ENCODE peak calls at places on chromosomes 3 and 15, in ten cellular contexts. One of them, this sample, is unnamed.

GRCh38 chr3:36219398-36219797 is 160.9 kb upstream of the STAC start:
- DNase-seq in mucosa of gallbladder: no peak
- DNase-seq in AG09309: peak
- DNase-seq in activated CD8-positive, alpha-beta memory T cell treated with anti-CD3 and anti-CD28 coated beads for 1 hour: no peak
- DNase-seq in Calu3: no peak
- DNase-seq in T-helper 2 cell: no peak
- DNase-seq in Caki2: peak
- DNase-seq in stimulated activated naive CD8-positive, alpha-beta T cell treated with anti-CD3 and anti-CD28 coated beads, Interleukin-15, Interleukin-2, amounts not matched to agents 100 U/mL and 50 U/mL, for 24 hours: no peak
- DNase-seq in IMR-90: peak
- DNase-seq in astrocyte of the spinal cord: peak
- DNase-seq in this sample: no peak

GRCh38 chr3:125035217-125035616 is 20.6 kb downstream of the HEG1 start:
- DNase-seq in mucosa of gallbladder: no peak
- DNase-seq in AG09309: no peak
- DNase-seq in activated CD8-positive, alpha-beta memory T cell treated with anti-CD3 and anti-CD28 coated beads for 1 hour: no peak
- DNase-seq in Calu3: no peak
- DNase-seq in T-helper 2 cell: no peak
- DNase-seq in Caki2: no peak
- DNase-seq in stimulated activated naive CD8-positive, alpha-beta T cell treated with anti-CD3 and anti-CD28 coated beads, Interleukin-15, Interleukin-2, amounts not matched to agents 100 U/mL and 50 U/mL, for 24 hours: no peak
- DNase-seq in IMR-90: no peak
- DNase-seq in astrocyte of the spinal cord: no peak
- DNase-seq in this sample: no peak

GRCh38 chr15:82680200-82681102 is 29.2 kb downstream of the AP3B2 start:
- DNase-seq in mucosa of gallbladder: peak
- DNase-seq in AG09309: no peak
- DNase-seq in activated CD8-positive, alpha-beta memory T cell treated with anti-CD3 and anti-CD28 coated beads for 1 hour: peak
- DNase-seq in Calu3: peak
- DNase-seq in T-helper 2 cell: peak
- DNase-seq in Caki2: peak
- DNase-seq in stimulated activated naive CD8-positive, alpha-beta T cell treated with anti-CD3 and anti-CD28 coated beads, Interleukin-15, Interleukin-2, amounts not matched to agents 100 U/mL and 50 U/mL, for 24 hours: peak
- DNase-seq in IMR-90: no peak
- DNase-seq in astrocyte of the spinal cord: no peak
- DNase-seq in this sample: peak

GRCh38 chr3:38247366-38248035 is 18.1 kb upstream of the SLC22A13 start:
- DNase-seq in mucosa of gallbladder: no peak
- DNase-seq in AG09309: peak
- DNase-seq in activated CD8-positive, alpha-beta memory T cell treated with anti-CD3 and anti-CD28 coated beads for 1 hour: no peak
- DNase-seq in Calu3: peak
- DNase-seq in T-helper 2 cell: no peak
- DNase-seq in Caki2: peak
- DNase-seq in stimulated activated naive CD8-positive, alpha-beta T cell treated with anti-CD3 and anti-CD28 coated beads, Interleukin-15, Interleukin-2, amounts not matched to agents 100 U/mL and 50 U/mL, for 24 hours: no peak
- DNase-seq in IMR-90: peak
- DNase-seq in astrocyte of the spinal cord: peak
- DNase-seq in this sample: no peak

GRCh38 chr3:196486263-196486662 is 17.3 kb downstream of the RNF168 start:
- DNase-seq in mucosa of gallbladder: no peak
- DNase-seq in AG09309: no peak
- DNase-seq in activated CD8-positive, alpha-beta memory T cell treated with anti-CD3 and anti-CD28 coated beads for 1 hour: no peak
- DNase-seq in Calu3: peak
- DNase-seq in T-helper 2 cell: no peak
- DNase-seq in Caki2: no peak
- DNase-seq in stimulated activated naive CD8-positive, alpha-beta T cell treated with anti-CD3 and anti-CD28 coated beads, Interleukin-15, Interleukin-2, amounts not matched to agents 100 U/mL and 50 U/mL, for 24 hours: peak
- DNase-seq in IMR-90: no peak
- DNase-seq in astrocyte of the spinal cord: no peak
- DNase-seq in this sample: peak

GRCh38 chr3:13214847-13215472 is 141.7 kb upstream of the IQSEC1 start:
- DNase-seq in mucosa of gallbladder: no peak
- DNase-seq in AG09309: no peak
- DNase-seq in activated CD8-positive, alpha-beta memory T cell treated with anti-CD3 and anti-CD28 coated beads for 1 hour: no peak
- DNase-seq in Calu3: no peak
- DNase-seq in T-helper 2 cell: no peak
- DNase-seq in Caki2: peak
- DNase-seq in stimulated activated naive CD8-positive, alpha-beta T cell treated with anti-CD3 and anti-CD28 coated beads, Interleukin-15, Interleukin-2, amounts not matched to agents 100 U/mL and 50 U/mL, for 24 hours: no peak
- DNase-seq in IMR-90: no peak
- DNase-seq in astrocyte of the spinal cord: no peak
- DNase-seq in this sample: no peak

GRCh38 chr15:64883997-64884511 is 27.6 kb upstream of the ANKDD1A start:
- DNase-seq in mucosa of gallbladder: peak
- DNase-seq in AG09309: no peak
- DNase-seq in activated CD8-positive, alpha-beta memory T cell treated with anti-CD3 and anti-CD28 coated beads for 1 hour: peak
- DNase-seq in Calu3: peak
- DNase-seq in T-helper 2 cell: peak
- DNase-seq in Caki2: peak
- DNase-seq in stimulated activated naive CD8-positive, alpha-beta T cell treated with anti-CD3 and anti-CD28 coated beads, Interleukin-15, Interleukin-2, amounts not matched to agents 100 U/mL and 50 U/mL, for 24 hours: peak
- DNase-seq in IMR-90: peak
- DNase-seq in astrocyte of the spinal cord: peak
- DNase-seq in this sample: peak

GRCh38 chr3:132343018-132343612 is 25.9 kb downstream of the ACP3 start:
- DNase-seq in mucosa of gallbladder: peak
- DNase-seq in AG09309: peak
- DNase-seq in activated CD8-positive, alpha-beta memory T cell treated with anti-CD3 and anti-CD28 coated beads for 1 hour: no peak
- DNase-seq in Calu3: peak
- DNase-seq in T-helper 2 cell: no peak
- DNase-seq in Caki2: peak
- DNase-seq in stimulated activated naive CD8-positive, alpha-beta T cell treated with anti-CD3 and anti-CD28 coated beads, Interleukin-15, Interleukin-2, amounts not matched to agents 100 U/mL and 50 U/mL, for 24 hours: peak
- DNase-seq in IMR-90: peak
- DNase-seq in astrocyte of the spinal cord: peak
- DNase-seq in this sample: peak

GRCh38 chr15:95770191-95770590 is 560.3 kb upstream of the NR2F2 start:
- DNase-seq in mucosa of gallbladder: no peak
- DNase-seq in AG09309: no peak
- DNase-seq in activated CD8-positive, alpha-beta memory T cell treated with anti-CD3 and anti-CD28 coated beads for 1 hour: no peak
- DNase-seq in Calu3: peak
- DNase-seq in T-helper 2 cell: no peak
- DNase-seq in Caki2: peak
- DNase-seq in stimulated activated naive CD8-positive, alpha-beta T cell treated with anti-CD3 and anti-CD28 coated beads, Interleukin-15, Interleukin-2, amounts not matched to agents 100 U/mL and 50 U/mL, for 24 hours: no peak
- DNase-seq in IMR-90: peak
- DNase-seq in astrocyte of the spinal cord: peak
- DNase-seq in this sample: no peak

GRCh38 chr3:27667751-27668150 is 54.4 kb downstream of the EOMES start:
- DNase-seq in mucosa of gallbladder: no peak
- DNase-seq in AG09309: no peak
- DNase-seq in activated CD8-positive, alpha-beta memory T cell treated with anti-CD3 and anti-CD28 coated beads for 1 hour: no peak
- DNase-seq in Calu3: no peak
- DNase-seq in T-helper 2 cell: no peak
- DNase-seq in Caki2: no peak
- DNase-seq in stimulated activated naive CD8-positive, alpha-beta T cell treated with anti-CD3 and anti-CD28 coated beads, Interleukin-15, Interleukin-2, amounts not matched to agents 100 U/mL and 50 U/mL, for 24 hours: no peak
- DNase-seq in IMR-90: no peak
- DNase-seq in astrocyte of the spinal cord: no peak
- DNase-seq in this sample: no peak

GRCh38 chr15:92576597-92577200 is 78.9 kb downstream of the FAM174B start:
- DNase-seq in mucosa of gallbladder: no peak
- DNase-seq in AG09309: no peak
- DNase-seq in activated CD8-positive, alpha-beta memory T cell treated with anti-CD3 and anti-CD28 coated beads for 1 hour: no peak
- DNase-seq in Calu3: no peak
- DNase-seq in T-helper 2 cell: no peak
- DNase-seq in Caki2: no peak
- DNase-seq in stimulated activated naive CD8-positive, alpha-beta T cell treated with anti-CD3 and anti-CD28 coated beads, Interleukin-15, Interleukin-2, amounts not matched to agents 100 U/mL and 50 U/mL, for 24 hours: no peak
- DNase-seq in IMR-90: no peak
- DNase-seq in astrocyte of the spinal cord: no peak
- DNase-seq in this sample: no peak

GRCh38 chr15:80059786-80060489 is 462 bp downstream of the ZFAND6 start:
- DNase-seq in mucosa of gallbladder: peak
- DNase-seq in AG09309: no peak
- DNase-seq in activated CD8-positive, alpha-beta memory T cell treated with anti-CD3 and anti-CD28 coated beads for 1 hour: peak
- DNase-seq in Calu3: peak
- DNase-seq in T-helper 2 cell: peak
- DNase-seq in Caki2: peak
- DNase-seq in stimulated activated naive CD8-positive, alpha-beta T cell treated with anti-CD3 and anti-CD28 coated beads, Interleukin-15, Interleukin-2, amounts not matched to agents 100 U/mL and 50 U/mL, for 24 hours: peak
- DNase-seq in IMR-90: peak
- DNase-seq in astrocyte of the spinal cord: no peak
- DNase-seq in this sample: no peak

GRCh38 chr3:39150803-39151631 is 2.4 kb downstream of the CSRNP1 start:
- DNase-seq in mucosa of gallbladder: peak
- DNase-seq in AG09309: peak
- DNase-seq in activated CD8-positive, alpha-beta memory T cell treated with anti-CD3 and anti-CD28 coated beads for 1 hour: no peak
- DNase-seq in Calu3: peak
- DNase-seq in T-helper 2 cell: no peak
- DNase-seq in Caki2: peak
- DNase-seq in stimulated activated naive CD8-positive, alpha-beta T cell treated with anti-CD3 and anti-CD28 coated beads, Interleukin-15, Interleukin-2, amounts not matched to agents 100 U/mL and 50 U/mL, for 24 hours: peak
- DNase-seq in IMR-90: peak
- DNase-seq in astrocyte of the spinal cord: peak
- DNase-seq in this sample: peak

GRCh38 chr3:41318520-41318919 is 119.2 kb downstream of the CTNNB1 start:
- DNase-seq in mucosa of gallbladder: peak
- DNase-seq in AG09309: no peak
- DNase-seq in activated CD8-positive, alpha-beta memory T cell treated with anti-CD3 and anti-CD28 coated beads for 1 hour: no peak
- DNase-seq in Calu3: peak
- DNase-seq in T-helper 2 cell: no peak
- DNase-seq in Caki2: peak
- DNase-seq in stimulated activated naive CD8-positive, alpha-beta T cell treated with anti-CD3 and anti-CD28 coated beads, Interleukin-15, Interleukin-2, amounts not matched to agents 100 U/mL and 50 U/mL, for 24 hours: no peak
- DNase-seq in IMR-90: peak
- DNase-seq in astrocyte of the spinal cord: peak
- DNase-seq in this sample: no peak

GRCh38 chr15:73941044-73941443 is 14.8 kb downstream of the LOXL1 start:
- DNase-seq in mucosa of gallbladder: no peak
- DNase-seq in AG09309: peak
- DNase-seq in activated CD8-positive, alpha-beta memory T cell treated with anti-CD3 and anti-CD28 coated beads for 1 hour: no peak
- DNase-seq in Calu3: no peak
- DNase-seq in T-helper 2 cell: no peak
- DNase-seq in Caki2: no peak
- DNase-seq in stimulated activated naive CD8-positive, alpha-beta T cell treated with anti-CD3 and anti-CD28 coated beads, Interleukin-15, Interleukin-2, amounts not matched to agents 100 U/mL and 50 U/mL, for 24 hours: no peak
- DNase-seq in IMR-90: peak
- DNase-seq in astrocyte of the spinal cord: peak
- DNase-seq in this sample: no peak

GRCh38 chr3:189317911-189318310 is 146.1 kb downstream of the TPRG1 start:
- DNase-seq in mucosa of gallbladder: no peak
- DNase-seq in AG09309: no peak
- DNase-seq in activated CD8-positive, alpha-beta memory T cell treated with anti-CD3 and anti-CD28 coated beads for 1 hour: no peak
- DNase-seq in Calu3: no peak
- DNase-seq in T-helper 2 cell: no peak
- DNase-seq in Caki2: no peak
- DNase-seq in stimulated activated naive CD8-positive, alpha-beta T cell treated with anti-CD3 and anti-CD28 coated beads, Interleukin-15, Interleukin-2, amounts not matched to agents 100 U/mL and 50 U/mL, for 24 hours: no peak
- DNase-seq in IMR-90: no peak
- DNase-seq in astrocyte of the spinal cord: no peak
- DNase-seq in this sample: no peak

GRCh38 chr3:177062052-177062732 is 135.1 kb downstream of the TBL1XR1 start:
- DNase-seq in mucosa of gallbladder: no peak
- DNase-seq in AG09309: no peak
- DNase-seq in activated CD8-positive, alpha-beta memory T cell treated with anti-CD3 and anti-CD28 coated beads for 1 hour: no peak
- DNase-seq in Calu3: no peak
- DNase-seq in T-helper 2 cell: no peak
- DNase-seq in Caki2: no peak
- DNase-seq in stimulated activated naive CD8-positive, alpha-beta T cell treated with anti-CD3 and anti-CD28 coated beads, Interleukin-15, Interleukin-2, amounts not matched to agents 100 U/mL and 50 U/mL, for 24 hours: no peak
- DNase-seq in IMR-90: peak
- DNase-seq in astrocyte of the spinal cord: no peak
- DNase-seq in this sample: no peak

GRCh38 chr3:15769256-15769915 is 28.4 kb downstream of the ANKRD28 start:
- DNase-seq in mucosa of gallbladder: no peak
- DNase-seq in AG09309: no peak
- DNase-seq in activated CD8-positive, alpha-beta memory T cell treated with anti-CD3 and anti-CD28 coated beads for 1 hour: no peak
- DNase-seq in Calu3: no peak
- DNase-seq in T-helper 2 cell: no peak
- DNase-seq in Caki2: no peak
- DNase-seq in stimulated activated naive CD8-positive, alpha-beta T cell treated with anti-CD3 and anti-CD28 coated beads, Interleukin-15, Interleukin-2, amounts not matched to agents 100 U/mL and 50 U/mL, for 24 hours: no peak
- DNase-seq in IMR-90: no peak
- DNase-seq in astrocyte of the spinal cord: peak
- DNase-seq in this sample: no peak